ENCODE peak calls at places on chromosome 11, in six cellular contexts. I is small intestine, K is mesenchymal stem cell, S is heart left ventricle, Q is sigmoid colon, N is GM06990. P is an unnamed sample.

GRCh38 chr11:67561971-67562560 is 21.5 kb upstream of the GSTP1 start:
- DNase-seq in S (no peak), I (no peak), K (peak; percentile 18), Q (no peak), N (peak; percentile 66), P (no peak)

GRCh38 chr11:44615913-44616806 is 50.7 kb downstream of the CD82 start:
- DNase-seq in K (no peak), N (no peak), I (no peak), Q (peak; percentile 55), S (no peak), P (peak; percentile 26)

GRCh38 chr11:73285721-73286120 is 13.6 kb downstream of the P2RY6 start:
- DNase-seq in K (no peak), I (no peak), S (no peak), N (no peak), Q (no peak), P (peak; percentile 28)

GRCh38 chr11:96324912-96325311 is 18.1 kb downstream of the MAML2 start:
- DNase-seq in I (no peak), Q (no peak), S (no peak), K (no peak), N (no peak), P (no peak)

GRCh38 chr11:232783-233565 is 3.2 kb downstream of the SIRT3 start:
- DNase-seq in Q (peak; percentile 32), N (no peak), S (no peak), I (no peak), K (no peak), P (no peak)

GRCh38 chr11:65266210-65266609 is 4.4 kb downstream of the POLA2 start:
- DNase-seq in N (no peak), K (no peak), I (no peak), S (no peak), Q (no peak), P (no peak)

GRCh38 chr11:1005913-1006312 is 30.6 kb downstream of the MUC6 start:
- DNase-seq in I (no peak), Q (peak; percentile 83), K (no peak), S (no peak), N (no peak), P (no peak)

GRCh38 chr11:71420455-71421241 is 27.5 kb downstream of the DHCR7 start:
- DNase-seq in I (peak; percentile 74), K (peak; percentile 55), Q (no peak), S (peak; percentile 19), N (peak; percentile 37), P (no peak)

GRCh38 chr11:62716206-62716605 is 8.7 kb downstream of the GNG3 start:
- DNase-seq in I (no peak), S (no peak), K (no peak), Q (no peak), N (no peak), P (no peak)

GRCh38 chr11:103486609-103487008 is 377.4 kb downstream of the DYNC2H1 start:
- DNase-seq in N (no peak), Q (no peak), K (no peak), I (no peak), S (no peak), P (no peak)

GRCh38 chr11:86523738-86524602 is 148.4 kb downstream of the ME3 start:
- DNase-seq in I (no peak), S (no peak), N (no peak), K (peak; percentile 97), Q (no peak), P (no peak)

GRCh38 chr11:117189941-117190544 is 9.1 kb upstream of the TAGLN start:
- DNase-seq in Q (peak; percentile 56), I (no peak), N (no peak), S (no peak), K (no peak), P (peak; percentile 58)

GRCh38 chr11:114956565-114956964 is 278.2 kb downstream of the NXPE2 start:
- DNase-seq in I (no peak), N (no peak), S (no peak), Q (no peak), K (no peak), P (no peak)

GRCh38 chr11:29801561-29801960 is 215.3 kb downstream of the KCNA4 start:
- DNase-seq in S (no peak), K (no peak), N (no peak), Q (no peak), I (no peak), P (no peak)

GRCh38 chr11:122141757-122142156 is 25.7 kb upstream of the BLID start:
- DNase-seq in N (no peak), I (no peak), Q (no peak), S (no peak), K (no peak), P (no peak)

DNA sequence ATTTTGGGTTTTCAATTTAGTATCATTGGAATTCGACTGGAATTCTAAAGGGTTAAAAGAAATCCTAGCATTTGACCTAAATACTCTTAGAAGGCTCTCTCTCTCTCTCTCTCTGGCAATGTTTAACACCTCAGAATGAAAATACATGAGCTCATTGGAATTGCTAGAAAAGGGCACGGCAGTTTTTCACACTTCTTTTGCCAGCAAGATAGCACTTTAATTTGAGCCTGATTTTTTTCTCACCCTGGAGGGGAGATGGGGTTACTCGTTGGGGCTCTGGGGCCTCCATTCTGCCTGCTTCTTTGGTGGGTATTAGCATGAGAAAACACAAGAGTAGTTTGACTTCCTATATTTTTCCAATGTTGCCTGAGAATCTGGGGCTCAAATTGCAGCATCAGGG is 22.8 kb upstream of the CLMP start:
- DNase-seq in K (no peak), Q (no peak), I (no peak), N (no peak), S (no peak), P (no peak)
- H3K4me3 ChIP-seq in K (no peak overlapping the region), Q (no peak overlapping the region), I (no peak overlapping the region), N (no peak overlapping the region), S (no peak overlapping the region), P (no peak overlapping the region)

GRCh38 chr11:90251599-90251998 is 28.8 kb upstream of the CHORDC1 start:
- DNase-seq in S (no peak), N (no peak), K (no peak), I (no peak), Q (no peak), P (no peak)
- H3K4me3 ChIP-seq in S (no peak overlapping the region), N (no peak overlapping the region), K (no peak overlapping the region), I (no peak overlapping the region), Q (no peak overlapping the region), P (no peak overlapping the region)

GRCh38 chr11:47376183-47376542 is 2.2 kb downstream of the SPI1 start:
- DNase-seq in S (no peak), I (no peak), Q (no peak), K (no peak), N (no peak), P (no peak)

GRCh38 chr11:47375546-47376085 is 2.7 kb downstream of the SPI1 start:
- DNase-seq in N (no peak), S (no peak), I (no peak), Q (no peak), K (no peak), P (no peak)

GRCh38 chr11:47378011-47378835 is at the start of gene SPI1:
- DNase-seq in N (peak; percentile 82), Q (peak; percentile 85), K (no peak), I (no peak), S (peak; percentile 83), P (peak; percentile 86)

GRCh38 chr11:47377571-47378010 is 756 bp downstream of the SPI1 start:
- DNase-seq in N (no peak), Q (no peak), K (no peak), I (no peak), S (no peak), P (peak; percentile 72)

GRCh38 chr11:47376543-47377371 is 1.6 kb downstream of the SPI1 start:
- DNase-seq in N (peak; percentile 51), K (no peak), S (peak; percentile 84), I (no peak), Q (no peak), P (peak; percentile 87)
- H3K4me3 ChIP-seq in N (peak overlapping the region; percentile 82), K (no peak overlapping the region), S (peak overlapping the region; percentile 26), I (no peak overlapping the region), Q (peak overlapping the region; percentile 35), P (peak overlapping the region; percentile 53)

GRCh38 chr11:127385071-127385470 is 384.5 kb upstream of the KIRREL3 start:
- DNase-seq in I (no peak), S (no peak), N (no peak), Q (no peak), K (no peak), P (no peak)
- H3K4me3 ChIP-seq in I (no peak overlapping the region), S (no peak overlapping the region), N (no peak overlapping the region), Q (no peak overlapping the region), K (no peak overlapping the region), P (no peak overlapping the region)

GRCh38 chr11:69661413-69661715 is 13.8 kb downstream of the LTO1 start:
- DNase-seq in K (no peak), S (peak; percentile 52), N (no peak), Q (no peak), I (no peak), P (no peak)

GRCh38 chr11:69658606-69659450 is 16.3 kb downstream of the LTO1 start:
- DNase-seq in Q (no peak), I (no peak), S (peak; percentile 28), N (no peak), K (no peak), P (peak; percentile 40)

GRCh38 chr11:69657911-69658605 is 17.1 kb downstream of the LTO1 start:
- DNase-seq in K (peak; percentile 48), N (no peak), S (peak; percentile 55), I (no peak), Q (no peak), P (peak; percentile 52)

GRCh38 chr11:69659591-69659990 is 15.6 kb downstream of the LTO1 start:
- DNase-seq in K (no peak), N (no peak), I (no peak), Q (no peak), S (peak; percentile 28), P (peak; percentile 37)

DNA sequence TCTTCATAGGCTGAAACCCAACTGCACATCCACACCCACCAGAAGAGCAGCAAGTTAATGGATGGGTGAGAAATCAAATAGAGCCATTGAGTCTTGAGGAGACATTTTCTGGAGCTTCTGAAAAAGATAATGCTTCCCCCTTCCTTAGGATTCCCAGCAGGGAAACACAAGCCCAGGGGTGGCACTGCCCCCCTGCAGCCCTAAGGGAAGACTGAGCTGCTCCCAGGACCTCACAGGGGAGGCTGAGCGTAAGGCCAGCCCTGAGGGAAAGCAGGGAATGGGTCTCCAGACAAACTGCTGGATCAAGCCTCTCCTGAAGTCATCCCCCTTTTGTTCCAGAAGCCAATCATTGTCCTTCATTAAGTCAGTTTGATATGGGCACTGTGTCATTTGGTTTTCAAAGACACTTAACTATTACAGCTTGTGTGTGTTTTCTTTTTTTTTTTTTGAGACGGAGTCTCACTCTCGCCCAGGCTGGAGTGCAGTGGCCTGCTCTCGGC is 15.1 kb downstream of the LTO1 start:
- DNase-seq in N (no peak), I (no peak), S (peak; percentile 28), Q (no peak), K (no peak), P (peak; percentile 13)
- H3K4me3 ChIP-seq in N (no peak overlapping the region), I (no peak overlapping the region), S (no peak overlapping the region), Q (no peak overlapping the region), K (no peak overlapping the region), P (no peak overlapping the region)